ENCODE peak calls at places on chromosomes 11 and 22, in nine cellular contexts. H, I, N, Z, O, A, F, U and J are unnamed samples.

GRCh38 chr11:130469181-130469580 is 20.7 kb downstream of the ADAMTS15 start:
- DNase-seq in Z (no peak), F (no peak), N (no peak), H (no peak), U (no peak), I (no peak), O (no peak), A (no peak), J (no peak)

GRCh38 chr22:27407369-27407985 is 394.1 kb downstream of the MN1 start:
- DNase-seq in I (no peak), U (no peak), A (no peak), N (no peak), O (no peak), H (no peak), Z (no peak), F (no peak), J (peak)

GRCh38 chr11:79047356-79047755 is 393.5 kb downstream of the TENM4 start:
- DNase-seq in A (no peak), H (no peak), Z (no peak), U (no peak), O (no peak), F (no peak), I (no peak), N (no peak), J (no peak)

GRCh38 chr22:37391702-37392101 is 35.6 kb downstream of the ELFN2 start:
- DNase-seq in I (no peak), N (no peak), O (no peak), F (no peak), H (no peak), A (no peak), Z (no peak), U (no peak), J (no peak)

GRCh38 chr11:64722141-64723050 is 601 bp downstream of the NRXN2 start:
- DNase-seq in A (no peak), Z (no peak), N (no peak), F (no peak), O (no peak), I (no peak), H (peak), U (no peak), J (peak)

GRCh38 chr11:17531071-17531817 is 13.0 kb downstream of the USH1C start:
- DNase-seq in I (no peak), A (no peak), H (no peak), Z (peak), F (no peak), O (no peak), U (no peak), N (no peak), J (no peak)

GRCh38 chr11:114181195-114181594 is 115.0 kb upstream of the NNMT start:
- DNase-seq in F (no peak), N (no peak), U (no peak), H (no peak), A (no peak), O (no peak), I (no peak), Z (no peak), J (no peak)

GRCh38 chr11:68216171-68216938 is 3.3 kb upstream of the KMT5B start:
- DNase-seq in U (no peak), H (no peak), O (no peak), N (no peak), Z (peak), F (no peak), I (no peak), A (no peak), J (no peak)

GRCh38 chr11:75014129-75014528 is 25.4 kb downstream of the NEU3 start:
- DNase-seq in O (no peak), Z (peak), F (no peak), I (peak), U (no peak), N (peak), A (no peak), H (no peak), J (no peak)

GRCh38 chr11:100769165-100769564 is 82.1 kb downstream of the ARHGAP42 start:
- DNase-seq in O (peak), A (no peak), Z (no peak), F (no peak), H (no peak), I (no peak), N (no peak), U (no peak), J (peak)

GRCh38 chr11:8285228-8285627 is 21.6 kb upstream of the LMO1 start:
- DNase-seq in U (no peak), A (no peak), I (no peak), Z (no peak), F (no peak), O (peak), H (no peak), N (no peak), J (no peak)

GRCh38 chr11:44963071-44963575 is 12.4 kb upstream of the TP53I11 start:
- DNase-seq in I (no peak), U (no peak), H (peak), F (no peak), A (no peak), Z (no peak), O (peak), N (no peak), J (no peak)

GRCh38 chr11:43367382-43368178 is 8.9 kb downstream of the TTC17 start:
- DNase-seq in I (peak), Z (no peak), N (peak), U (peak), A (no peak), H (no peak), F (peak), O (no peak), J (no peak)

GRCh38 chr11:76918941-76919386 is 58.2 kb downstream of the ACER3 start:
- DNase-seq in Z (peak), H (peak), N (peak), I (peak), F (peak), U (peak), O (peak), A (peak), J (peak)

GRCh38 chr11:116353517-116353916 is 419.3 kb downstream of the BUD13 start:
- DNase-seq in A (no peak), O (no peak), Z (no peak), F (no peak), H (no peak), I (peak), U (no peak), N (no peak), J (no peak)

DNA sequence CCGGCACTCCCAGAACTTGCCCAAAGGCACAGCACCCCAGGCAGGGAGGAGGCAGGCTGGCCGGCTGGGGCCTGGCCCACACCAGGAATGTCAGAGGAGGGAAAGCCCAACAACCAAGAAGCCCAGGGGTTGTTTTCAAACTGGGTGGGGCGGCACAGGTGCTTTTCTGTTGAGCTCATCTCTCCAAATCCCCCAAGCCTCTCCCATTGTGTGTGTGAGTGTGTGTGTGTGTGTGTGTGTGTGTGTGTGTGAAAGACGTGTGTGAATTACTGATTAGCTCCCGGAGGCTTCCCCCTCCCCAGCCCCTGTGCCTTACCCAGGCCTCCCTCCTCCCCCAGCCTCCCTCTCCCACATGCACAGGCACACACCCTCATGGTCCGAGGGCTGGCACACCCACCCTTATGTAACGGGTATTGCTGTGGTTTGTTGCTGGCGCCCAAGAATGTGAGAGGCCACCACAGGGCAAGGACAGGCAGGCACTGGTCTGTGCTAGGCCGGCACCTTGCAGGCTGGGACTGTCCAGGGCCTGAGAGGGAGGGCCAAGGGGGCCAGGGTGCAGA is 15.9 kb downstream of the TRIM29 start:
- DNase-seq in H (no peak), O (peak), I (peak), A (no peak), Z (peak), F (no peak), U (no peak), N (no peak), J (no peak)
- TF ChIP-seq EZH2phosphoT487 in H (no peak), O (no peak), I (no peak), A (no peak), Z (no peak), F (no peak), U (no peak), N (no peak), J (no peak)

DNA sequence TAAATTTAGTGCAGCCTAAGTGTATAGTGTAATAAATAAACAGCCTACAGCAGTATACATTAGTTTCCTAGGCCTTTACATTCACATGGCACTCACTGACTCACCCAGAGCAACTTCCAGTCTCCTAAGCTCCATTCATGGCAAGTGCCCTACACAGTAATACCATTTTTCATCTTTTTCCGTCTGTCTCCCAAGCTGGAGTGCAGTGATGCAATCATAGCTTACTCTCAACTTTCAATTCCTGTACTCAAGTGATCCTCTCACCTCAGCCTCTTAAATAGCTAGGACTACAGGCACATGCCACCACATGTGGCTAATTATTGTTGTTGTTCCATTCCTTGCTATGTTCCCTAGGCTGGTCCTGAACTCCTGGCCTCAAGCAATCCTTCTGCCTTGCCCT is 54.4 kb downstream of the FCHSD2 start:
- DNase-seq in O (no peak), H (no peak), U (no peak), A (no peak), I (no peak), N (no peak), F (no peak), Z (no peak), J (no peak)
- TF ChIP-seq EZH2phosphoT487 in O (no peak), H (no peak), U (no peak), A (no peak), I (no peak), N (no peak), F (no peak), Z (no peak), J (no peak)

DNA sequence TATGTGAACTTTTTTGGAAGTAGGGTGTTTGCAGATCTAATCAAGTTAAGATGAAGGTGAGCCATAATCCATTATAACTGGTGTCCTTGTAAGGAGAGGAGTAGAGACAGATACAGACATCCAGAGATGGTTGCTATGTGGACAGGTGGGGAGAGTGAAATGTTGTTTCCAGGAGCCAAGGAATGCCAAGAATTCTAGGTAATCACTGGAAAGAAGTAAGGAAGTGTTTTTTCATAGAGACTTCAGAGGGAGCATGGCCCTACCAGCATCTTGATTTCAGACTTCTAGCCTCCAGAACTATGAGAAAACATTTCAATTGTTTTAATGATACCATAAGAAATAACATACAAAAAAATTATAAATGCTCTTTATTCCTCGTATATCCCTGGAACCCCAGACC is 320.5 kb upstream of the ANO3 start:
- DNase-seq in Z (no peak), F (no peak), N (no peak), H (no peak), I (no peak), A (no peak), O (no peak), U (no peak), J (peak)
- TF ChIP-seq EZH2phosphoT487 in Z (no peak), F (no peak), N (no peak), H (no peak), I (no peak), A (no peak), O (no peak), U (no peak), J (no peak)

GRCh38 chr22:50114221-50114981 is 24.6 kb downstream of the MOV10L1 start:
- DNase-seq in F (no peak), Z (peak), I (peak), H (peak), O (peak), U (no peak), N (peak), A (no peak), J (no peak)
- TF ChIP-seq EZH2phosphoT487 in F (no peak), Z (no peak), I (no peak), H (no peak), O (no peak), U (peak), N (no peak), A (no peak), J (no peak)